ENCODE peak calls at places on chromosomes 1 and 21, in eight cellular contexts. G, C, X, L, E, T, D and H are unnamed samples.

GRCh38 chr1:117570988-117571409 is 34.8 kb upstream of the TENT5C start:
- DNase-seq in G (peak; percentile 22), C (no peak), X (no peak), L (no peak), E (no peak), T (peak; percentile 37), D (no peak), H (no peak)

GRCh38 chr21:41752231-41752681 is 14.6 kb downstream of the RIPK4 start:
- DNase-seq in G (no peak), C (no peak), X (no peak), L (no peak), E (no peak), T (peak; percentile 65), D (no peak), H (no peak)

GRCh38 chr1:8943516-8943896 is 2.2 kb upstream of the CA6 start:
- DNase-seq in G (no peak), C (no peak), X (no peak), L (no peak), E (peak; percentile 69), T (no peak), D (no peak), H (no peak)

GRCh38 chr1:153770812-153771211 is 4.4 kb upstream of the SLC27A3 start:
- DNase-seq in G (peak; percentile 71), C (no peak), X (no peak), L (no peak), E (no peak), T (no peak), D (no peak), H (no peak)

GRCh38 chr1:198528376-198528775 is 12.1 kb downstream of the ATP6V1G3 start:
- DNase-seq in G (no peak), C (no peak), X (no peak), L (no peak), E (no peak), T (no peak), D (no peak), H (no peak)

GRCh38 chr1:76627498-76627897 is 239.8 kb upstream of the ST6GALNAC5 start:
- DNase-seq in G (no peak), C (no peak), X (no peak), L (no peak), E (no peak), T (no peak), D (no peak), H (no peak)

GRCh38 chr21:37582613-37583012 is 216.0 kb downstream of the DYRK1A start:
- DNase-seq in G (no peak), C (peak; percentile 38), X (peak; percentile 21), L (peak; percentile 33), E (peak; percentile 31), T (no peak), D (no peak), H (no peak)

GRCh38 chr1:64343105-64343960 is 126.6 kb upstream of the CACHD1 start:
- DNase-seq in G (no peak), C (no peak), X (no peak), L (peak; percentile 70), E (no peak), T (peak; percentile 99), D (no peak), H (no peak)

GRCh38 chr1:69305621-69306020 is 262.1 kb upstream of the LRRC7 start:
- DNase-seq in G (no peak), C (no peak), X (no peak), L (no peak), E (peak; percentile 42), T (no peak), D (no peak), H (no peak)

GRCh38 chr1:246617156-246617555 is 50.9 kb downstream of the CNST start:
- DNase-seq in G (no peak), C (no peak), X (no peak), L (no peak), E (no peak), T (no peak), D (no peak), H (no peak)

GRCh38 chr1:65068202-65069011 is 79.6 kb upstream of the AK4 start:
- DNase-seq in G (no peak), C (no peak), X (no peak), L (no peak), E (no peak), T (no peak), D (no peak), H (no peak)

GRCh38 chr1:240092301-240093119 is 827 bp downstream of the FMN2 start:
- DNase-seq in G (peak; percentile 65), C (no peak), X (peak; percentile 13), L (peak; percentile 49), E (peak; percentile 70), T (no peak), D (no peak), H (peak; percentile 36)

GRCh38 chr1:211247921-211248320 is 11.2 kb upstream of the RCOR3 start:
- DNase-seq in G (no peak), C (no peak), X (no peak), L (no peak), E (peak; percentile 14), T (no peak), D (no peak), H (no peak)

GRCh38 chr1:156766288-156767100 is 841 bp upstream of the PRCC start:
- DNase-seq in G (no peak), C (no peak), X (no peak), L (no peak), E (peak; percentile 39), T (no peak), D (no peak), H (no peak)

GRCh38 chr21:30206551-30207251 is 9.2 kb downstream of the CLDN8 start:
- DNase-seq in G (no peak), C (no peak), X (no peak), L (no peak), E (no peak), T (no peak), D (no peak), H (no peak)

GRCh38 chr1:210684466-210685294 is 356.0 kb downstream of the HHAT start:
- DNase-seq in G (no peak), C (no peak), X (no peak), L (no peak), E (no peak), T (no peak), D (no peak), H (no peak)

GRCh38 chr1:54934869-54935268 is 45.6 kb upstream of the TMEM61 start:
- DNase-seq in G (no peak), C (no peak), X (no peak), L (no peak), E (no peak), T (no peak), D (no peak), H (no peak)
- H3K27ac ChIP-seq in G (no peak overlapping the region), C (no peak overlapping the region), X (no peak overlapping the region), L (peak overlapping the region; percentile 68), E (no peak overlapping the region), T (peak overlapping the region; percentile 91), D (no peak overlapping the region), H (no peak overlapping the region)

DNA sequence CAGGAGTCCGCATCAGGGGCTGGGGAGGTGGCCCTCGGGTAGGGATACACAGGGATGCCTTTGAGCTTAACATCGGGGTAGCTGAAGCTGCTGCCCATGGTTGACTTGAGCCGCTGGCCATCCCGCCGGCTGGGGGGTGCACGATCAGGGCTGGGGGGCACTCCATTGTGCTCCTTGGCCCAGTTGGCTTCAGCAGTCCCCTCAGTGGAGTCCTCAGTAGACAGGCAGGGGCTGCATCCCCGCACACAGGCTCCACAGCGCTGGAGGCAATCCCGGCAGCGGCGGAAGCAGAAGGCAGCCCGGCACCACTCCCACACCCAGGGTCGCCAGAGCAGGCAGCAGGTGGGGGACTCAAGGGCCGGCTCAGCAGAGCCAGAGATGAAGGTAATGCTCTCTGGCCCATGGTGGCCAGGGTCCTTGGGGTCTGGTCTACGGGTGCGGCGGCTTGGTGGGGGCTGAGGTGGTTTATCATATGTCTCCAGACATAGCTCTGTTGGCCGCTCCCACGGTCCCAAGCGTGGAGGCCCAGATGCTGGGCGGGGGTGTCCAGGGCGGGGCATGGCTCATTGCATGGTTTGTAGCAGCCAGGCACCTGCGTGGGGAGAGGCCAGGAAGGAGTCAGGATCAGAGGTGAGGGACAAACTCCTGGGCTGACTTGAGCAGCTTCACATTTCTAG is 8.3 kb downstream of the KDF1 start:
- DNase-seq in G (no peak), C (no peak), X (no peak), L (no peak), E (no peak), T (no peak), D (no peak), H (no peak)
- H3K27ac ChIP-seq in G (no peak overlapping the region), C (no peak overlapping the region), X (no peak overlapping the region), L (no peak overlapping the region), E (no peak overlapping the region), T (no peak overlapping the region), D (no peak overlapping the region), H (no peak overlapping the region)

GRCh38 chr1:119429687-119430086 is 14.7 kb downstream of the HSD3B2 start:
- DNase-seq in G (no peak), C (no peak), X (no peak), L (no peak), E (no peak), T (no peak), D (no peak), H (no peak)

GRCh38 chr1:119431836-119432235 is 16.9 kb downstream of the HSD3B2 start:
- DNase-seq in G (no peak), C (no peak), X (no peak), L (no peak), E (no peak), T (no peak), D (no peak), H (no peak)

GRCh38 chr1:119438761-119439160 is 23.8 kb downstream of the HSD3B2 start:
- DNase-seq in G (no peak), C (no peak), X (no peak), L (no peak), E (no peak), T (no peak), D (no peak), H (no peak)

GRCh38 chr1:119440908-119441307 is 26.0 kb downstream of the HSD3B2 start:
- DNase-seq in G (no peak), C (no peak), X (no peak), L (no peak), E (peak; percentile 17), T (no peak), D (no peak), H (no peak)

GRCh38 chr1:119435061-119435460 is 20.1 kb downstream of the HSD3B2 start:
- DNase-seq in G (no peak), C (no peak), X (no peak), L (no peak), E (no peak), T (peak; percentile 52), D (no peak), H (no peak)
- H3K27ac ChIP-seq in G (no peak overlapping the region), C (no peak overlapping the region), X (no peak overlapping the region), L (no peak overlapping the region), E (no peak overlapping the region), T (no peak overlapping the region), D (no peak overlapping the region), H (no peak overlapping the region)

GRCh38 chr1:234643111-234643849 is 33.3 kb upstream of the IRF2BP2 start:
- DNase-seq in G (no peak), C (no peak), X (no peak), L (no peak), E (no peak), T (no peak), D (no peak), H (no peak)

GRCh38 chr1:234642428-234642827 is 32.5 kb upstream of the IRF2BP2 start:
- DNase-seq in G (no peak), C (no peak), X (no peak), L (no peak), E (no peak), T (no peak), D (no peak), H (no peak)

GRCh38 chr1:234643850-234644134 is 33.8 kb upstream of the IRF2BP2 start:
- DNase-seq in G (no peak), C (no peak), X (no peak), L (no peak), E (no peak), T (no peak), D (no peak), H (no peak)

GRCh38 chr1:234639968-234640367 is 30.0 kb upstream of the IRF2BP2 start:
- DNase-seq in G (no peak), C (no peak), X (no peak), L (no peak), E (no peak), T (no peak), D (no peak), H (no peak)

GRCh38 chr1:234638832-234639799 is 29.1 kb upstream of the IRF2BP2 start:
- DNase-seq in G (no peak), C (no peak), X (no peak), L (peak; percentile 60), E (no peak), T (no peak), D (no peak), H (no peak)
- H3K27ac ChIP-seq in G (no peak overlapping the region), C (no peak overlapping the region), X (no peak overlapping the region), L (peak overlapping the region; percentile 85), E (no peak overlapping the region), T (no peak overlapping the region), D (no peak overlapping the region), H (no peak overlapping the region)